ENCODE peak calls at places on chromosomes 5 and 9, in six cellular contexts. One of them, this sample, is unnamed.

GRCh38 chr5:8848362-8848761 is 697.5 kb downstream of the SEMA5A start:
- DNase-seq in AG10803: no peak
- DNase-seq in endodermal cell: no peak
- DNase-seq in HCT116: no peak
- DNase-seq in HepG2: no peak
- DNase-seq in heart right ventricle: no peak
- DNase-seq in this sample: no peak

GRCh38 chr5:157535042-157535865 is 40.3 kb downstream of the ADAM19 start:
- DNase-seq in AG10803: no peak
- DNase-seq in endodermal cell: no peak
- DNase-seq in HCT116: no peak
- DNase-seq in HepG2: peak; percentile 24
- DNase-seq in heart right ventricle: peak; percentile 81
- DNase-seq in this sample: no peak

GRCh38 chr5:104198156-104198555 is 635.6 kb upstream of the NUDT12 start:
- DNase-seq in AG10803: no peak
- DNase-seq in endodermal cell: no peak
- DNase-seq in HCT116: no peak
- DNase-seq in HepG2: peak; percentile 31
- DNase-seq in heart right ventricle: no peak
- DNase-seq in this sample: no peak

GRCh38 chr5:114909424-114909823 is 260.3 kb downstream of the TRIM36 start:
- DNase-seq in AG10803: no peak
- DNase-seq in endodermal cell: no peak
- DNase-seq in HCT116: no peak
- DNase-seq in HepG2: no peak
- DNase-seq in heart right ventricle: no peak
- DNase-seq in this sample: no peak

GRCh38 chr9:131258186-131258585 is 18.1 kb downstream of the FAM78A start:
- DNase-seq in AG10803: peak; percentile 36
- DNase-seq in endodermal cell: no peak
- DNase-seq in HCT116: no peak
- DNase-seq in HepG2: no peak
- DNase-seq in heart right ventricle: no peak
- DNase-seq in this sample: no peak

GRCh38 chr5:9851458-9851857 is 221.3 kb upstream of the TAS2R1 start:
- DNase-seq in AG10803: peak; percentile 96
- DNase-seq in endodermal cell: no peak
- DNase-seq in HCT116: no peak
- DNase-seq in HepG2: no peak
- DNase-seq in heart right ventricle: no peak
- DNase-seq in this sample: peak; percentile 8

GRCh38 chr5:53537711-53538110 is 22.7 kb upstream of the NDUFS4 start:
- DNase-seq in AG10803: peak; percentile 40
- DNase-seq in endodermal cell: no peak
- DNase-seq in HCT116: no peak
- DNase-seq in HepG2: no peak
- DNase-seq in heart right ventricle: no peak
- DNase-seq in this sample: no peak

GRCh38 chr5:57550132-57550531 is 67.5 kb upstream of the ACTBL2 start:
- DNase-seq in AG10803: no peak
- DNase-seq in endodermal cell: peak; percentile 71
- DNase-seq in HCT116: no peak
- DNase-seq in HepG2: no peak
- DNase-seq in heart right ventricle: no peak
- DNase-seq in this sample: no peak

GRCh38 chr5:176621661-176622079 is 8.7 kb downstream of the SNCB start:
- DNase-seq in AG10803: no peak
- DNase-seq in endodermal cell: no peak
- DNase-seq in HCT116: no peak
- DNase-seq in HepG2: no peak
- DNase-seq in heart right ventricle: no peak
- DNase-seq in this sample: no peak

GRCh38 chr5:14720236-14720923 is 55.9 kb downstream of the OTULIN start:
- DNase-seq in AG10803: peak; percentile 62
- DNase-seq in endodermal cell: no peak
- DNase-seq in HCT116: no peak
- DNase-seq in HepG2: no peak
- DNase-seq in heart right ventricle: no peak
- DNase-seq in this sample: peak; percentile 41

GRCh38 chr5:34474573-34475021 is 181.5 kb upstream of the RAI14 start:
- DNase-seq in AG10803: peak; percentile 72
- DNase-seq in endodermal cell: peak; percentile 67
- DNase-seq in HCT116: peak; percentile 38
- DNase-seq in HepG2: peak; percentile 40
- DNase-seq in heart right ventricle: no peak
- DNase-seq in this sample: peak; percentile 51

GRCh38 chr5:147481376-147481775 is 28.5 kb downstream of the DPYSL3 start:
- DNase-seq in AG10803: peak; percentile 90
- DNase-seq in endodermal cell: no peak
- DNase-seq in HCT116: no peak
- DNase-seq in HepG2: no peak
- DNase-seq in heart right ventricle: no peak
- DNase-seq in this sample: no peak

GRCh38 chr5:179776413-179776938 is 17.3 kb upstream of the LTC4S start:
- DNase-seq in AG10803: no peak
- DNase-seq in endodermal cell: peak; percentile 41
- DNase-seq in HCT116: no peak
- DNase-seq in HepG2: no peak
- DNase-seq in heart right ventricle: no peak
- DNase-seq in this sample: no peak

GRCh38 chr5:36631161-36631560 is 24.8 kb downstream of the SLC1A3 start:
- DNase-seq in AG10803: no peak
- DNase-seq in endodermal cell: no peak
- DNase-seq in HCT116: no peak
- DNase-seq in HepG2: no peak
- DNase-seq in heart right ventricle: no peak
- DNase-seq in this sample: no peak

GRCh38 chr5:55344392-55344992 is 36.7 kb downstream of the MTREX start:
- DNase-seq in AG10803: peak; percentile 65
- DNase-seq in endodermal cell: peak; percentile 85
- DNase-seq in HCT116: peak; percentile 36
- DNase-seq in HepG2: peak; percentile 52
- DNase-seq in heart right ventricle: peak; percentile 47
- DNase-seq in this sample: peak; percentile 45

GRCh38 chr5:91443028-91443427 is 59.9 kb upstream of the ARRDC3 start:
- DNase-seq in AG10803: peak; percentile 83
- DNase-seq in endodermal cell: no peak
- DNase-seq in HCT116: no peak
- DNase-seq in HepG2: no peak
- DNase-seq in heart right ventricle: no peak
- DNase-seq in this sample: no peak

GRCh38 chr5:55502759-55503158 is 32.0 kb downstream of the PLPP1 start:
- DNase-seq in AG10803: no peak
- DNase-seq in endodermal cell: no peak
- DNase-seq in HCT116: no peak
- DNase-seq in HepG2: no peak
- DNase-seq in heart right ventricle: no peak
- DNase-seq in this sample: no peak

GRCh38 chr5:36273809-36274526 is 27.7 kb downstream of the RANBP3L start:
- DNase-seq in AG10803: no peak
- DNase-seq in endodermal cell: no peak
- DNase-seq in HCT116: no peak
- DNase-seq in HepG2: no peak
- DNase-seq in heart right ventricle: peak; percentile 6
- DNase-seq in this sample: no peak

GRCh38 chr9:20312732-20313131 is 309.6 kb downstream of the MLLT3 start:
- DNase-seq in AG10803: no peak
- DNase-seq in endodermal cell: no peak
- DNase-seq in HCT116: no peak
- DNase-seq in HepG2: no peak
- DNase-seq in heart right ventricle: no peak
- DNase-seq in this sample: no peak

GRCh38 chr5:87138091-87138819 is 129.4 kb upstream of the RASA1 start:
- DNase-seq in AG10803: no peak
- DNase-seq in endodermal cell: no peak
- DNase-seq in HCT116: no peak
- DNase-seq in HepG2: no peak
- DNase-seq in heart right ventricle: no peak
- DNase-seq in this sample: no peak

GRCh38 chr5:87137280-87137679 is 130.4 kb upstream of the RASA1 start:
- DNase-seq in AG10803: no peak
- DNase-seq in endodermal cell: no peak
- DNase-seq in HCT116: no peak
- DNase-seq in HepG2: no peak
- DNase-seq in heart right ventricle: peak; percentile 51
- DNase-seq in this sample: no peak

GRCh38 chr5:87141544-87141943 is 126.1 kb upstream of the RASA1 start:
- DNase-seq in AG10803: no peak
- DNase-seq in endodermal cell: no peak
- DNase-seq in HCT116: no peak
- DNase-seq in HepG2: no peak
- DNase-seq in heart right ventricle: no peak
- DNase-seq in this sample: no peak

GRCh38 chr5:87136733-87137132 is 130.9 kb upstream of the RASA1 start:
- DNase-seq in AG10803: no peak
- DNase-seq in endodermal cell: no peak
- DNase-seq in HCT116: no peak
- DNase-seq in HepG2: no peak
- DNase-seq in heart right ventricle: no peak
- DNase-seq in this sample: no peak

GRCh38 chr5:87139795-87140194 is 127.9 kb upstream of the RASA1 start:
- DNase-seq in AG10803: no peak
- DNase-seq in endodermal cell: no peak
- DNase-seq in HCT116: no peak
- DNase-seq in HepG2: no peak
- DNase-seq in heart right ventricle: no peak
- DNase-seq in this sample: no peak
- TF ChIP-seq CTCF in AG10803: no peak
- TF ChIP-seq CTCF in endodermal cell: no peak
- TF ChIP-seq CTCF in HCT116: no peak
- TF ChIP-seq CTCF in HepG2: no peak
- TF ChIP-seq CTCF in heart right ventricle: no peak
- TF ChIP-seq CTCF in this sample: no peak

DNA sequence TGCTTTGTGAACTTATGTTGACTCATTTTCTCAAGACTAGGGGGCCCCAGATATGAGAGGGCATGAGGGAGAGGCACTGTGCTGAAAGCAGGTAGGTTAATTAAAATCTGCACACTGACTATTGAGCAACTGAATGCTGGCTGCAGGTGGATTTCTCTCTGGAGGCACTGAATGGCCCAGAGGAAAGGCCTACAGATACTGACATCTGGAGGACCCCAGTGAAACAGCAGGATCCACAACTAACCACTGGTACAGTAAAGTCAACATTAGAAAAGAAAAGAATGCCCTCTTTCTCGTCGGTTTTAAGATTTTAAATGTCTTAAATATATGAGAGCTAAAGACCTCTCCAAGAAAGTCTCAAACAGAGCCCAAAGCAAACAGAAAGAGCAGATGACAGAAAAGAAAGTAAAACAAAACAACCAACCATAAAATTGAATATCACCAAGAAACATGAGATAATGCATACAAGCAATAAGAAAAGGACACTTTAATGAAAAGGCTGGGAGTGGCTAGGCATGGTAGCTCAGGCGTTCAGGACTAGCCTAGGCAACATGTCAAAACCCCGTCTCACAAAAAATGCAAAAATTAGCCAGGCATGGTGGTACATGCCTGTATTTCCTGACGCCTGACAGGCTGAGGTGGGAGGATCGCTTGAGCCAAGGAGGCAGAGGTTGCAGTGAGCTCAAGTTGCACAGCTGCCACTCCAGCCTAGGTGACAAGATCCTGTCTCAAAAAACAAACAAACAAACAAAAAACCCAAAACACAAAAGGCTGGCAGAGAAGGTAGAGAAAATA is 43.3 kb downstream of the PUM3 start:
- DNase-seq in AG10803: no peak
- DNase-seq in endodermal cell: no peak
- DNase-seq in HCT116: no peak
- DNase-seq in HepG2: peak; percentile 24
- DNase-seq in heart right ventricle: no peak
- DNase-seq in this sample: no peak
- TF ChIP-seq CTCF in AG10803: peak; percentile 48
- TF ChIP-seq CTCF in endodermal cell: peak; percentile 75
- TF ChIP-seq CTCF in HCT116: peak; percentile 21
- TF ChIP-seq CTCF in HepG2: peak; percentile 36
- TF ChIP-seq CTCF in heart right ventricle: peak; percentile 40
- TF ChIP-seq CTCF in this sample: no peak

DNA sequence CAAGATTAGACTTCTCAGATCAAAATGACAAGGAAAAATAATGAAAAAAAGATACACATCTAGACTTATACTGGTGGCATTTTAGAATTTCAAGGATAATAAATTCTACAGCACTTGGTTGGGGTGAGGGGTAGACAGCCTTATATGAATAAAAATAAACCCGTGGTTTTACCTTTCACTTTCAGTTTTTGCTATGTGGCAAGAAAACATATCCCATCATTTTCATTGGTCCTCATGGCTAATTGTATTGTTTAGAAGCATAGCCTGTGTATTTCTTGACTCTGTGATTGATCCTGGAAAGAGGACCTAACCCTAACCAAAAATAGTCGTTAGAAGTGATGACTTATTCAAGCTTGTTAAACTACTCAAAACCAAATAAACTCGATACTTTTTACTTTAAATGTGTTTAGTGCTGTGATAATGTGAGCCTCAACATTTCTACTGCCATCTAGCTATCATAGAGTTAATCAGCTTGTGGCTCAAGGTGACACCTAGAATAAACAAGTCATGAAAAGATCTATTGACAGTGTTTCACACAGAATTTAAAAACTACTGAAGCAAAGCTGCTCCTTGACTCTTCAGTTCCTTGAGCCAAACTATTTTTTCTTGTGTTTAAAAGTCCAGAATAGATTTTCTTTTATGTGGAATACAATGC is 153.3 kb upstream of the IZUMO3 start:
- DNase-seq in AG10803: no peak
- DNase-seq in endodermal cell: no peak
- DNase-seq in HCT116: no peak
- DNase-seq in HepG2: no peak
- DNase-seq in heart right ventricle: no peak
- DNase-seq in this sample: no peak
- TF ChIP-seq CTCF in AG10803: no peak
- TF ChIP-seq CTCF in endodermal cell: no peak
- TF ChIP-seq CTCF in HCT116: no peak
- TF ChIP-seq CTCF in HepG2: no peak
- TF ChIP-seq CTCF in heart right ventricle: no peak
- TF ChIP-seq CTCF in this sample: no peak

DNA sequence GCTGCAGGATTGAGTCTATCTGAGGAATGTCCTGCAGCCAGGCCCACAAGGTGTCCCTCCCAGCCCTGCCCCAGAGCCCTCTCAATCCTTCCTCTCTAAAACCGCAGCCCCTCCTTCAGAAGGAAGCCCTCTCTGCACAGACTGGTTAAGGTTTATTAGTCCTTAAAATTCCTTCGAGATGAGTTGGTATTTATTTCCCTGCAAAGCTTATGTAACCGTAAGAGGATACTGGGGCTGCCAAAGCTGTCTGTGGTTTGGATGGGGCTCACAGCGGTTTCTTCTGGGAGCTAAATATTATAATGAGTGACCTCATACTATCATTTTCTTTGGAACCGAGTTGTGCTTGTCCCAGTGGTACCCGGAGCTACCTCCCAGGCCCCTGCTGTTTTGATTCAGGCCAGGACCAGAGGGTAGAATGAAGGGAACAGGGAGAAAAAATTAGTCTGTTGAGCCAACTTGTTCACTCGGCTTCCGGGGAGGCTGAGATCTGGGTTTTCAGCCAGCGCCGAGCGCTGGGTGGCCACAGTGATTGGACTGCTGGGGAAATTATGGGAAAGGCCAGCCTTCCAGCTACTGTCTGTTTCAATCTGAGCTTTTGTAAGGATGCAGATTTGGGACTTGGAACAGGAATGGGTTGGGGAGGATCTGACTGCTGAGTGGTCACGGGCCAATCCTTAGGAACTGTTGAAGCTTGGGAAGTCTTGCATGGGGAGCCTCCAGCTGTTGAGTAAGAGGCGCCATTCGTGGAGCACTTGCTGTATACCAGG is 107.5 kb downstream of the NDFIP1 start:
- DNase-seq in AG10803: peak; percentile 98
- DNase-seq in endodermal cell: no peak
- DNase-seq in HCT116: peak; percentile 66
- DNase-seq in HepG2: peak; percentile 54
- DNase-seq in heart right ventricle: peak; percentile 70
- DNase-seq in this sample: peak; percentile 83
- TF ChIP-seq CTCF in AG10803: no peak
- TF ChIP-seq CTCF in endodermal cell: no peak
- TF ChIP-seq CTCF in HCT116: no peak
- TF ChIP-seq CTCF in HepG2: no peak
- TF ChIP-seq CTCF in heart right ventricle: no peak
- TF ChIP-seq CTCF in this sample: no peak

This sample was measured in PC-9.